ENCODE peak calls at places on chromosomes 16 and 17, in four cellular contexts. One of them, this sample, is unnamed.

GRCh38 chr16:48632137-48632774 is 22.3 kb upstream of the N4BP1 start:
- DNase-seq in mammary epithelial cell: no peak
- DNase-seq in tibial artery: no peak
- DNase-seq in PC-3: no peak
- DNase-seq in this sample: no peak

GRCh38 chr17:36004604-36005003 is 3.3 kb upstream of the CCL15 start:
- DNase-seq in mammary epithelial cell: no peak
- DNase-seq in tibial artery: no peak
- DNase-seq in PC-3: no peak
- DNase-seq in this sample: no peak

GRCh38 chr17:73770115-73770848 is 126.0 kb upstream of the SDK2 start:
- DNase-seq in mammary epithelial cell: peak
- DNase-seq in tibial artery: peak
- DNase-seq in PC-3: peak
- DNase-seq in this sample: peak

GRCh38 chr17:29102046-29102445 is 59.1 kb downstream of the PIPOX start:
- DNase-seq in mammary epithelial cell: no peak
- DNase-seq in tibial artery: no peak
- DNase-seq in PC-3: no peak
- DNase-seq in this sample: no peak

GRCh38 chr17:40190197-40191021 is 13.1 kb downstream of the RAPGEFL1 start:
- DNase-seq in mammary epithelial cell: no peak
- DNase-seq in tibial artery: no peak
- DNase-seq in PC-3: peak
- DNase-seq in this sample: peak

GRCh38 chr17:42180922-42181850 is at the start of gene KCNH4:
- DNase-seq in mammary epithelial cell: peak
- DNase-seq in tibial artery: peak
- DNase-seq in PC-3: no peak
- DNase-seq in this sample: peak

GRCh38 chr16:62157544-62157943 is 121.3 kb upstream of the CDH8 start:
- DNase-seq in mammary epithelial cell: no peak
- DNase-seq in tibial artery: no peak
- DNase-seq in PC-3: no peak
- DNase-seq in this sample: no peak

GRCh38 chr17:72576289-72576759 is 455.5 kb downstream of the SOX9 start:
- DNase-seq in mammary epithelial cell: no peak
- DNase-seq in tibial artery: no peak
- DNase-seq in PC-3: no peak
- DNase-seq in this sample: no peak

GRCh38 chr16:81523387-81524115 is 78.9 kb downstream of the CMIP start:
- DNase-seq in mammary epithelial cell: peak
- DNase-seq in tibial artery: no peak
- DNase-seq in PC-3: peak
- DNase-seq in this sample: peak

GRCh38 chr17:61482467-61482866 is 30.2 kb downstream of the TBX4 start:
- DNase-seq in mammary epithelial cell: no peak
- DNase-seq in tibial artery: no peak
- DNase-seq in PC-3: no peak
- DNase-seq in this sample: no peak

DNA sequence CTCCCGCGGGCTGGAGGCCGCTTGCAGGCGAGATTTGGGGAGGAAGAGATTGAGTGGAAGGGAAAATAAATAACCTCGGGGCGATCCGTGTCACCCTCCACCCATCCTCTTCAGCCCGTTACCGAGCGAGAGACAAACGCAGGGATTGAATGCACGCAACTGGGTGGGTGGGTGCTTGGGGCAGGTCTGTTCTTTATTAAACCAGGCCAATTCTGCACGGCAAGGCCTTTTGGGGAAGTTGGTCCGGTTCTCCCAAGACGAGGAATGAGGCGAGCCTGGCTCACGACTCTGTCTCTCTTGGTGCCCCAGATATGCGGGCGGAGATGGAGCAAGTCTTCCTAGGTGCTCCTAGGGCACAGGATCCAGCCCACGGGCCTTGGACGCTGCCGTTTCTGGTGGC is 396 bp upstream of the HOXB7 start:
- DNase-seq in mammary epithelial cell: no peak
- DNase-seq in tibial artery: no peak
- DNase-seq in PC-3: no peak
- DNase-seq in this sample: peak
- H3K4me3 ChIP-seq in mammary epithelial cell: peak
- H3K4me3 ChIP-seq in tibial artery: peak
- H3K4me3 ChIP-seq in PC-3: peak
- H3K4me3 ChIP-seq in this sample: peak

DNA sequence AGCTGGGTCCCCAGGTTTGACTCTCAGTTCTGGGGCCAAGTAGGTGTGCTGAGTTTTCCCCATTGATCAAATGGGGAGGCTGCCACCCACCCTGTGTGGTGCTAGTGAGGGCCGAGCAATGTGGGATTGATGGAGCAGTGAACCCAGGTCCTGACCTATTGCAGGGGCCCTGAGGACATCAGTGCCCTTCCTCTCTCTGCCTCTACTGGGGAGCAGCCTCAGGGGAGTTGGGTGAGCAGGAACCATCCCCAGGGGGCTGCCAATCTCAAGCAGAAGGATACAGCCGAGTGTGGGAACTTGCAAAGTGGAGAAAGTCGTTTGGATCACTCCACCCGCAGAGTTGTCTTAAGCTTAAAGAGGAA is 45.4 kb downstream of the MYH11 start:
- DNase-seq in mammary epithelial cell: no peak
- DNase-seq in tibial artery: peak
- DNase-seq in PC-3: no peak
- DNase-seq in this sample: peak
- H3K27ac ChIP-seq in mammary epithelial cell: no peak
- H3K27ac ChIP-seq in tibial artery: peak
- H3K27ac ChIP-seq in PC-3: no peak
- H3K27ac ChIP-seq in this sample: no peak

DNA sequence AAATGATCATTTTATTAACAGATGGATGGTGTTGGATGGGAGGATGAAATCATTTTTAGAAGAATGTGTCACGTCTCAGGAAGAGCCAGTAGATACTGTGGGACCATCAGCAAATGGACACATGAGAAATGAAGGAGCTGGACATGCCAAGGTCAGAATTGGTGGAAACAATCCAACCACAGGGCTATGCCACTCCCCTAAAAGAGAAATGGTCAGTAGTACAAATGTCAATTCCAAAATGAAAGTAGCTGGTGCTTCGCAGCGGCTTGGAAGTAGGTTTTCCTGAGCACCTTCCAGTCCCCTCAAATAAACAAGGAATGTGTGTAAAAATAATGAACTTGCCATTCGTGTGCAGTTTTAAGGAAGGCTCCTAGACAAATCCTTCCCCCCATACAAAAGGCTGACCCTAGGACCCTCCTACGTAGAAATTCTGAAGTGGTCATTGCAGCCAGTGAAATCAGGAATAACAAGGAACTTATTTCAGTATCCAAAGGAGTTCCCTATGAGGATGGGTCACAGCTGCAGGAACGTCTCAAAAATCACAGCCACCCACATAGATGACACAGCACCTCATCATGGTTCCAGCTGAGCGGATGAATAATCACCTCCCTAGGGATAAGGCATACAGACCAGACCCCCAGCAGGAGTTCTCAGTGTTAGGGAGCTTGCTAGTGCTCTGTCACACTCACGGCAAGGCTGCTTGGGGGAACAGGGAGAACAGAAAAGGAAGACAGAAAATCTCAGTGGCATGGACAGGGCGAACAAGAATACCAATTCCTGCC is 239.2 kb downstream of the HS3ST3A1 start:
- DNase-seq in mammary epithelial cell: peak
- DNase-seq in tibial artery: no peak
- DNase-seq in PC-3: peak
- DNase-seq in this sample: peak
- H3K4me3 ChIP-seq in mammary epithelial cell: no peak
- H3K4me3 ChIP-seq in tibial artery: no peak
- H3K4me3 ChIP-seq in PC-3: peak
- H3K4me3 ChIP-seq in this sample: peak

DNA sequence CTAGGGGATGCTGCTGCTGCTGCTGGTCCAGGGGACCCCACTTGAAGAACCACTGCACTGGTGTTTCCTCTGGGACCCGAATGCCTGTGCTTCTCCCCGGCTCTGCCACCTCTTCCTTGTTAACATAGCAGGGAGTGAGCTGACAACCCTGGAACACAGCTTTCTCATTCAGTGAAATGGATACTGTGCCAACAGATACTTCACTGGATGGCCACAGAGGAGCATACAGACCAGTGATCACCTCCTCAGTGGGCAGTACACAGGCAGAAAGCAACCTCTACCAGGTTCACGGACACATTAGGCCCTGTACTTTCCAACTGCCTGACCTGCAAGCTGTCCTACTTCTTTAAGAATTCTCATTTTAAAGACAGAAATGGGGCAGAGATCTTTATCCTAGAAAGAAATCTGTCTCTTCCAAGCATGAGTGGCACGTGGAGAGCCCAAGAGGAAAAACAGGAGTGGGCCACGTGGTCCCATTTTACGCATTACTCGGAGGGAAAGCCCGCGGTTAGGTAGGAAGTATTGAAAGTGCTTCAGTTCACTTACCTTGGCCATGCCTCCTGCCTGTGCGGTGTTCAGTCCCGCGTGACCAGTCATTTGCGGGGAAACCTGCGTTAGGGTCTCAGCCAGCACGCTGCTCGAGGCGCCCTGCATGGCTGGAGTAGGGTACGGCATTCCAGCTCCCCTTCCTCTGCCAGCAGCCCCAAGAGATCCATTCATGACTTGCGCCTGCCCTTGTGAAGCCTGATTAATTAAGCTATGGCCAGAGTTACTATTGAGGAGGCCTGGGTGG is 30.6 kb downstream of the CREBBP start:
- DNase-seq in mammary epithelial cell: no peak
- DNase-seq in tibial artery: no peak
- DNase-seq in PC-3: no peak
- DNase-seq in this sample: no peak
- H3K27ac ChIP-seq in mammary epithelial cell: no peak
- H3K27ac ChIP-seq in tibial artery: no peak
- H3K27ac ChIP-seq in PC-3: no peak
- H3K27ac ChIP-seq in this sample: peak

GRCh38 chr17:44967907-44968224 is 237 bp downstream of the C1QL1 start:
- DNase-seq in mammary epithelial cell: no peak
- DNase-seq in tibial artery: no peak
- DNase-seq in PC-3: no peak
- DNase-seq in this sample: no peak

GRCh38 chr17:44968225-44969143 is at the start of gene C1QL1:
- DNase-seq in mammary epithelial cell: peak
- DNase-seq in tibial artery: peak
- DNase-seq in PC-3: peak
- DNase-seq in this sample: peak

GRCh38 chr17:44965491-44966234 is 2.4 kb downstream of the C1QL1 start:
- DNase-seq in mammary epithelial cell: no peak
- DNase-seq in tibial artery: no peak
- DNase-seq in PC-3: no peak
- DNase-seq in this sample: no peak

GRCh38 chr17:44966348-44967025 is 1.6 kb downstream of the C1QL1 start:
- DNase-seq in mammary epithelial cell: no peak
- DNase-seq in tibial artery: no peak
- DNase-seq in PC-3: no peak
- DNase-seq in this sample: no peak

GRCh38 chr17:44967026-44967906 is 837 bp downstream of the C1QL1 start:
- DNase-seq in mammary epithelial cell: no peak
- DNase-seq in tibial artery: no peak
- DNase-seq in PC-3: no peak
- DNase-seq in this sample: no peak
- H3K4me3 ChIP-seq in mammary epithelial cell: no peak
- H3K4me3 ChIP-seq in tibial artery: peak
- H3K4me3 ChIP-seq in PC-3: no peak
- H3K4me3 ChIP-seq in this sample: no peak

DNA sequence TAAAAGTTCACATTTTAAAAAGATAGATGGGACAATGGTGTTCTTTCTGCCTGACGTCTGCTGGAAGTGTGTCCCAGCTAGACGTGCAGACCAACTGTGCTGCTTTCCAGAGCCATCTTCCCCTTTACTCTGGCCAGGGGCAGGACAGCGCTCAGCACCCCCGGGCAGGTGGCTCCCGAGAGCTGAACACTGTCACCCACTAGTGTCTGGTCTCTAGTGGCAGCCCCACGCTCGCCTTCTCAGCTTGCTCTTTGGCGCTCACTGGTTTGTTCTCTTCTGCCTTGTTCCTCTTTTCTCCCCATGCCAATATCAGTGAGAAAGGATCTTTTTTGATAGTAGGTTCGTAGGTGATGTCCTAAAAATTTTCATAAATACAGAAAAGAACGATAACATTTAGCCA is 25.7 kb downstream of the ZC3H18 start:
- DNase-seq in mammary epithelial cell: no peak
- DNase-seq in tibial artery: no peak
- DNase-seq in PC-3: no peak
- DNase-seq in this sample: no peak
- H3K27ac ChIP-seq in mammary epithelial cell: no peak
- H3K27ac ChIP-seq in tibial artery: no peak
- H3K27ac ChIP-seq in PC-3: no peak
- H3K27ac ChIP-seq in this sample: no peak

This sample was measured in GM23248.